ENCODE peak calls at places on chromosomes 1 and 21, in six cellular contexts. One of them, this sample, is unnamed.

GRCh38 chr1:2314297-2314802 is 77.0 kb downstream of the MORN1 start:
- DNase-seq in GM12891: no peak
- DNase-seq in endothelial cell of umbilical vein: no peak
- DNase-seq in H1: peak
- DNase-seq in breast epithelium: no peak
- DNase-seq in K562: no peak
- DNase-seq in this sample: no peak

GRCh38 chr1:25706146-25707089 is 89.8 kb downstream of the MAN1C1 start:
- DNase-seq in GM12891: no peak
- DNase-seq in endothelial cell of umbilical vein: no peak
- DNase-seq in H1: no peak
- DNase-seq in breast epithelium: no peak
- DNase-seq in K562: no peak
- DNase-seq in this sample: no peak

GRCh38 chr1:213742992-213743391 is 244.8 kb upstream of the PROX1 start:
- DNase-seq in GM12891: no peak
- DNase-seq in endothelial cell of umbilical vein: no peak
- DNase-seq in H1: no peak
- DNase-seq in breast epithelium: no peak
- DNase-seq in K562: no peak
- DNase-seq in this sample: no peak

GRCh38 chr1:162317659-162318058 is 59.0 kb downstream of the SPATA46 start:
- DNase-seq in GM12891: no peak
- DNase-seq in endothelial cell of umbilical vein: no peak
- DNase-seq in H1: no peak
- DNase-seq in breast epithelium: no peak
- DNase-seq in K562: no peak
- DNase-seq in this sample: no peak

GRCh38 chr1:38114231-38114630 is 67.6 kb upstream of the POU3F1 start:
- DNase-seq in GM12891: no peak
- DNase-seq in endothelial cell of umbilical vein: peak
- DNase-seq in H1: no peak
- DNase-seq in breast epithelium: peak
- DNase-seq in K562: no peak
- DNase-seq in this sample: peak

GRCh38 chr21:44760376-44760775 is 41.2 kb downstream of the UBE2G2 start:
- DNase-seq in GM12891: no peak
- DNase-seq in endothelial cell of umbilical vein: no peak
- DNase-seq in H1: no peak
- DNase-seq in breast epithelium: no peak
- DNase-seq in K562: no peak
- DNase-seq in this sample: no peak

GRCh38 chr1:203470240-203470639 is 5.4 kb upstream of the PRELP start:
- DNase-seq in GM12891: no peak
- DNase-seq in endothelial cell of umbilical vein: no peak
- DNase-seq in H1: no peak
- DNase-seq in breast epithelium: no peak
- DNase-seq in K562: no peak
- DNase-seq in this sample: no peak

GRCh38 chr1:214146523-214146922 is 134.4 kb upstream of the SMYD2 start:
- DNase-seq in GM12891: no peak
- DNase-seq in endothelial cell of umbilical vein: peak
- DNase-seq in H1: no peak
- DNase-seq in breast epithelium: no peak
- DNase-seq in K562: no peak
- DNase-seq in this sample: no peak

DNA sequence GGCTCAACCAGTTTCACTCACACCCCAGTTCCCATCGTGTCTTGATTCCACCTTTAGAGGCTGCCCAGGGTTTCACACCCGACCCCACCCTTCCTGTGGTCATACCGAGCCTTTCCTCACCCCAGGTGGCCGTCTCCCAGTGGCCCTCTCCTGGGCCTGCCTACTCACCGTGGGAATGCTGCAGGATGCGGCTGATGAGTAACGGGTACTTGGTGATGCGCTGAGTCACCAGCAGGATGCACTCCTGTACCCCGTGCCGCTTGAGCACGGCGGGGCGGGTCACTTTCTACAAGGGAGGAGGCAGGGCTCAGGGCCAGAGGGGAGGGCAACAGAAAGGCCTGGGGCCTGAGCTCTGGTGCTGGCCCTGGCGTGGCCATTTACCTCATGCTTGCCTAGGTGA is 16.4 kb downstream of the ARHGEF2 start:
- DNase-seq in GM12891: no peak
- DNase-seq in endothelial cell of umbilical vein: peak
- DNase-seq in H1: no peak
- DNase-seq in breast epithelium: no peak
- DNase-seq in K562: peak
- DNase-seq in this sample: no peak
- TF ChIP-seq POLR2AphosphoS5 in GM12891: no peak
- TF ChIP-seq POLR2AphosphoS5 in endothelial cell of umbilical vein: peak
- TF ChIP-seq POLR2AphosphoS5 in H1: no peak
- TF ChIP-seq POLR2AphosphoS5 in breast epithelium: no peak
- TF ChIP-seq POLR2AphosphoS5 in K562: no peak
- TF ChIP-seq POLR2AphosphoS5 in this sample: no peak

GRCh38 chr1:10032590-10033358 is at the start of gene UBE4B:
- DNase-seq in GM12891: peak
- DNase-seq in endothelial cell of umbilical vein: peak
- DNase-seq in H1: peak
- DNase-seq in breast epithelium: peak
- DNase-seq in K562: peak
- DNase-seq in this sample: peak
- TF ChIP-seq POLR2AphosphoS5 in GM12891: no peak
- TF ChIP-seq POLR2AphosphoS5 in endothelial cell of umbilical vein: peak
- TF ChIP-seq POLR2AphosphoS5 in H1: peak
- TF ChIP-seq POLR2AphosphoS5 in breast epithelium: peak
- TF ChIP-seq POLR2AphosphoS5 in K562: peak
- TF ChIP-seq POLR2AphosphoS5 in this sample: peak

DNA sequence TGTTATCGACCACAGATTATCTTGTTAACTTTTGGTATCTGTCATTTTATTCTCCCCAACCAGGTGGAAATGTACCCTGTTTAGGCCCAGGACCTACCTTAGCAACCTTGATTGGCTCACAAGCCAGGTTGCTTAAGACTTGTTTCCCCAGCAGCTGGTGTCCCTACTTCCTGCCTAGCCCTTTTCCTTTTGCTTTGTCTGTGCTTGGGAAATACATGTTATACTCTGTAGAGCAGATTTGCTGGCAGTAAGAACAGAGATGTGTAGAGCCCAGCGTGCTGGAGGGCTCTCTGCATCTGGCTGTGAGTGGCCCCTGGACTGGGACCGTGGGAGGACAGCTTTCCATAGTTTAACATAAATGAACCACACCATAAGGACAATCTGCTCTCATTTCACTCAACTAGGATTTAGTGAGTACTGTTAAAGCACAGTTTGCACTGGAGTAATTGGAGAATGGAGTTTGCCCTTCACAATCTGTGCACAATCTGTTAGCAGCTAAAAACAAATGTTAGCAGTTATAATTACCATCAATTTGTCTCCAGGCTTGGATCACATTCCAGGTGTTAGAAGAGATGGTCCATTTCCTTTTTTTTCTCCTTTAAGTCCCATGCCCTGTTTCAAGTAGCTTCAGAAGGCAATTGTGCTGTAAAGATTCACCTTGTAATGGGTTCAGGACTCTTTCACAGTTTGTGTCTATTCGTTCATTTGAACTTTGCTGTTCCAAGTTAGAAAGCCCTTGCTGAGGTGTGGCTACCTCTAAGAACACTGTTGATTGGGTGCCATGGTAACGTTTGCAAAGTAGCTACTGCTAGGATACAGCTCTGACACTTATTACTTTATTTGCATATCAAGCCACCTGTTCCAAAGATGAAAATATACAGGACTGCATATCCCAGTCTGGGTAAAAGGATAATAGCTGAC is at the start of gene APOBEC4:
- DNase-seq in GM12891: no peak
- DNase-seq in endothelial cell of umbilical vein: no peak
- DNase-seq in H1: no peak
- DNase-seq in breast epithelium: no peak
- DNase-seq in K562: no peak
- DNase-seq in this sample: no peak
- TF ChIP-seq POLR2AphosphoS5 in GM12891: peak
- TF ChIP-seq POLR2AphosphoS5 in endothelial cell of umbilical vein: no peak
- TF ChIP-seq POLR2AphosphoS5 in H1: no peak
- TF ChIP-seq POLR2AphosphoS5 in breast epithelium: no peak
- TF ChIP-seq POLR2AphosphoS5 in K562: no peak
- TF ChIP-seq POLR2AphosphoS5 in this sample: no peak

DNA sequence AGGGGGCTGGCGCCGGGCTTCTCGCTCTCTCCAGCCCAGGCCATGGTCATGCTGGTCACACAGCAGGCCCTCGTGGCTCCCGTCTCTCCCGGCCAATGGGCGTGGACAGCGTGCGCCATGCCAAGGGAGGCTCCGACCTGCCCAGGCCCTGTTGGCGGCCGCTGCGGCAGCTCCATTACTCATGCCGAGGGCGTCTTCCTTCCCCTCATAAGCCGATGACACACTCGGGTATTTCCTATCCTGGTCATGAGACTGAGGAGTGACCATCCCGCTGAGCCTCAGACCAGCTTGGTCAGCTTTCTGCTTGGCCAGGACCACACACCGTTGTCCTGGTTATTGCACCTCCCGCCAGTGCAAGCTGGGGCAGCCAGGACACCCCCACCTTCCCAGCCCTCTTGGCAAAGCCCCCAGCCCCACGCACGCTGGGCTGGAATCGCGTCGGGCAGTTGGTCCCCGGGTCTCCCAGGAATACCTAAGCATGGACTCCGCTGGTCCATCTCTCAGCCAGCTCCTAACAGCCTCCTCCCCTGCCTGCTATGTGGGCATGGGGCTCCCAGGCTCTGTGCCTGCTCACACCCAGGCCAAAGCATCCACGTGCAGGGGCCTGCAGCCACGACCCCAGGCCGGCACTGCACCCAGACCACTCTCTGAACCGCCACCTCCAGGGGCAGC is 49.8 kb downstream of the ARHGEF16 start:
- DNase-seq in GM12891: no peak
- DNase-seq in endothelial cell of umbilical vein: peak
- DNase-seq in H1: no peak
- DNase-seq in breast epithelium: no peak
- DNase-seq in K562: no peak
- DNase-seq in this sample: no peak
- TF ChIP-seq POLR2AphosphoS5 in GM12891: no peak
- TF ChIP-seq POLR2AphosphoS5 in endothelial cell of umbilical vein: peak
- TF ChIP-seq POLR2AphosphoS5 in H1: no peak
- TF ChIP-seq POLR2AphosphoS5 in breast epithelium: peak
- TF ChIP-seq POLR2AphosphoS5 in K562: no peak
- TF ChIP-seq POLR2AphosphoS5 in this sample: no peak

DNA sequence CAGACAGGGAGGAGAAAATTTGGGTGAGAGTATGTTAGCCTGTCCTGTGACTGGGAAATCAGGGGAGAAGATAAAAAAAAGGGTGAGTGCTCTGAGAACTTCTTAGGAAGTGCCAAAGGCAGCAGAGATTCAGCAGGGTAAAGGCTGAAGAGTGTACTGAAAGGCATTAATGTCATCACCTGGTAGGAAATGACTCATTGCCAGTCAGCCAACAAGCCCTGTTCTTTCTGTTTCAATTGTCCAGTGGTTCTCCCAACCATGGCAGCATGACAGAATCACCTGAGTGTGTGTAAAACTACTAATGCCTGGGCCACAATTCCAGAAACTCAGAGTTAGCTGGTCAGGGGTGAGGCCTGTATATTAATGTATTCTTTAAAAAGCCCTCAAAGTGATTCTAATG is 83.5 kb downstream of the INTS7 start:
- DNase-seq in GM12891: no peak
- DNase-seq in endothelial cell of umbilical vein: peak
- DNase-seq in H1: no peak
- DNase-seq in breast epithelium: no peak
- DNase-seq in K562: no peak
- DNase-seq in this sample: no peak
- TF ChIP-seq POLR2AphosphoS5 in GM12891: no peak
- TF ChIP-seq POLR2AphosphoS5 in endothelial cell of umbilical vein: no peak
- TF ChIP-seq POLR2AphosphoS5 in H1: no peak
- TF ChIP-seq POLR2AphosphoS5 in breast epithelium: no peak
- TF ChIP-seq POLR2AphosphoS5 in K562: no peak
- TF ChIP-seq POLR2AphosphoS5 in this sample: no peak

DNA sequence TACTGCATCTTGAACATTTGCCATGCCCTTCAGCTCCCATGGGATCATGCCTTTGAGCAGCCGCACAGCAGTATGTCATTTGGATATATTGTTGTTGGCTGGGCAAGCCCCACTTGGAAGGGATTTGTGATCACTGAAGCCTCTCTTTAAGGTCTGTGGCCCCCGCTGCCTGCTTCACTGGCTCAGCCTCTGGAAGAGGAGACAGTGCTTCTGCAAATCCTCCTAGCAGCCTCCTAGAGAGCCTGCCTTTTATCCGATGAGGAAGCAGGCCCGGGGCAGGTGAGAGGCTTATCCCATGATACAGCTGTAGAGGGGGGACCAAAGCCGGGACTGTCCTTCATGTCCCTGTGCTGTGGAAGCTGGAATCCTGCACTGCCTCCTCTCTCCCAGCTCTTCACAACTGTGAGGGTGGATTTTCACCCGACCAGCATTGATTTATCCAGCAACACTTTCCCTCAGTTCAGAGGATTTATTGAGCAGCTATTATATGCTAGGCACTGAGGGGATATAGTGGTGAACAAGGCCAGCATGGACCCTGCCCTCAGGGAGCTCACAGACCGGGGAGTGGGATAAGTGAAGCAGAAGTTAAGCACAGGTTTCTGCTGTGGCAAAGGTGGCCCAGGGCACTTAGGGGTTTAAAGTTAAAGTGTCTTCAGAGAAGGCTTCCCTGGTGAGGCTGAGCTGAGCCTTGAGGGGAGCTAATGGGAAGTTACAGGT is 3.9 kb downstream of the TMEM61 start:
- DNase-seq in GM12891: no peak
- DNase-seq in endothelial cell of umbilical vein: no peak
- DNase-seq in H1: no peak
- DNase-seq in breast epithelium: no peak
- DNase-seq in K562: no peak
- DNase-seq in this sample: no peak
- TF ChIP-seq POLR2AphosphoS5 in GM12891: no peak
- TF ChIP-seq POLR2AphosphoS5 in endothelial cell of umbilical vein: no peak
- TF ChIP-seq POLR2AphosphoS5 in H1: no peak
- TF ChIP-seq POLR2AphosphoS5 in breast epithelium: no peak
- TF ChIP-seq POLR2AphosphoS5 in K562: no peak
- TF ChIP-seq POLR2AphosphoS5 in this sample: no peak

GRCh38 chr1:207823880-207824566 is 72.2 kb downstream of the CD46 start:
- DNase-seq in GM12891: no peak
- DNase-seq in endothelial cell of umbilical vein: peak
- DNase-seq in H1: peak
- DNase-seq in breast epithelium: peak
- DNase-seq in K562: no peak
- DNase-seq in this sample: peak
- TF ChIP-seq POLR2AphosphoS5 in GM12891: peak
- TF ChIP-seq POLR2AphosphoS5 in endothelial cell of umbilical vein: no peak
- TF ChIP-seq POLR2AphosphoS5 in H1: no peak
- TF ChIP-seq POLR2AphosphoS5 in breast epithelium: peak
- TF ChIP-seq POLR2AphosphoS5 in K562: no peak
- TF ChIP-seq POLR2AphosphoS5 in this sample: peak

DNA sequence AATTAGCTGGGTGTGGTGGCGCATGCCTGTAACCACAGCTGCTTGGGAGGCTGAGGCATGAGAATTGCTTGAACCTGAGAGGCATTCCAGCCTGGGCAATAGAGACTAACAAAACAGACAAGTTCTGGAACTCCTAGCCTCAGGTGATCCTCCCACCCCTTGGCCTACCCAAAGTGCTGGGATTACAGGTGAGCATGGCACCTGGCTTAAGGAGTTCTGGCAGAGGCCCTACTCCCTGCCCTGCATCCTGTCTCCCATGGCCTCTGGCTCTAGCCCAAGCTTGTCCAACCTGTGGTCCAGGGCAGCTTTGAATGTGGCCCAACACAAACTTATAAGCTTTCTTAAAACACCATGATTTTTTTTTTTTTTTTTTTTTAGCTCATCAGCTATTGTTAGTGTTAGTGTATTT is 20.4 kb downstream of the TOMM20 start:
- DNase-seq in GM12891: no peak
- DNase-seq in endothelial cell of umbilical vein: no peak
- DNase-seq in H1: peak
- DNase-seq in breast epithelium: no peak
- DNase-seq in K562: no peak
- DNase-seq in this sample: no peak
- TF ChIP-seq POLR2AphosphoS5 in GM12891: peak
- TF ChIP-seq POLR2AphosphoS5 in endothelial cell of umbilical vein: peak
- TF ChIP-seq POLR2AphosphoS5 in H1: peak
- TF ChIP-seq POLR2AphosphoS5 in breast epithelium: no peak
- TF ChIP-seq POLR2AphosphoS5 in K562: peak
- TF ChIP-seq POLR2AphosphoS5 in this sample: no peak